ENCODE peak calls at places on chromosomes 5 and 9, in ten cellular contexts. One of them, this sample, is unnamed. For H3K9me3, the result is how much of the 10 kb centered on the place peaks cover.

GRCh38 chr9:121725008-121725795 is 73.8 kb downstream of the DAB2IP start:
- DNase-seq in fibroblast of lung: peak
- DNase-seq in CD8-positive, alpha-beta memory T cell: no peak
- DNase-seq in H9: no peak
- DNase-seq in CD4-positive, alpha-beta memory T cell: no peak
- DNase-seq in A549: no peak
- DNase-seq in IMR-90: peak
- DNase-seq in hepatocyte: peak
- DNase-seq in endothelial cell of umbilical vein: peak
- DNase-seq in stomach: peak
- DNase-seq in this sample: no peak

GRCh38 chr5:140800816-140801493 is at the start of gene PCDHA3:
- DNase-seq in fibroblast of lung: peak
- DNase-seq in CD8-positive, alpha-beta memory T cell: no peak
- DNase-seq in H9: no peak
- DNase-seq in CD4-positive, alpha-beta memory T cell: peak
- DNase-seq in A549: peak
- DNase-seq in IMR-90: peak
- DNase-seq in hepatocyte: no peak
- DNase-seq in endothelial cell of umbilical vein: peak
- DNase-seq in stomach: no peak
- DNase-seq in this sample: no peak

GRCh38 chr5:74212336-74212735 is 428.2 kb downstream of the ENC1 start:
- DNase-seq in fibroblast of lung: peak
- DNase-seq in CD8-positive, alpha-beta memory T cell: no peak
- DNase-seq in H9: peak
- DNase-seq in CD4-positive, alpha-beta memory T cell: no peak
- DNase-seq in A549: peak
- DNase-seq in IMR-90: peak
- DNase-seq in hepatocyte: no peak
- DNase-seq in endothelial cell of umbilical vein: peak
- DNase-seq in stomach: no peak
- DNase-seq in this sample: no peak

GRCh38 chr9:115164511-115164974 is 46.6 kb upstream of the TNC start:
- DNase-seq in fibroblast of lung: peak
- DNase-seq in CD8-positive, alpha-beta memory T cell: no peak
- DNase-seq in H9: peak
- DNase-seq in CD4-positive, alpha-beta memory T cell: no peak
- DNase-seq in A549: no peak
- DNase-seq in IMR-90: peak
- DNase-seq in hepatocyte: peak
- DNase-seq in endothelial cell of umbilical vein: no peak
- DNase-seq in stomach: no peak
- DNase-seq in this sample: peak

GRCh38 chr9:89464991-89465390 is 32.9 kb downstream of the SEMA4D start:
- DNase-seq in fibroblast of lung: no peak
- DNase-seq in CD8-positive, alpha-beta memory T cell: no peak
- DNase-seq in H9: no peak
- DNase-seq in CD4-positive, alpha-beta memory T cell: no peak
- DNase-seq in A549: no peak
- DNase-seq in IMR-90: no peak
- DNase-seq in hepatocyte: no peak
- DNase-seq in endothelial cell of umbilical vein: no peak
- DNase-seq in stomach: no peak
- DNase-seq in this sample: no peak

GRCh38 chr5:65483474-65484346 is 2.0 kb upstream of the ADAMTS6 start:
- DNase-seq in fibroblast of lung: peak
- DNase-seq in CD8-positive, alpha-beta memory T cell: no peak
- DNase-seq in H9: no peak
- DNase-seq in CD4-positive, alpha-beta memory T cell: no peak
- DNase-seq in A549: peak
- DNase-seq in IMR-90: peak
- DNase-seq in hepatocyte: peak
- DNase-seq in endothelial cell of umbilical vein: peak
- DNase-seq in stomach: no peak
- DNase-seq in this sample: no peak

GRCh38 chr9:127519301-127520166 is 68.2 kb downstream of the LRSAM1 start:
- DNase-seq in fibroblast of lung: peak
- DNase-seq in CD8-positive, alpha-beta memory T cell: no peak
- DNase-seq in H9: peak
- DNase-seq in CD4-positive, alpha-beta memory T cell: peak
- DNase-seq in A549: no peak
- DNase-seq in IMR-90: peak
- DNase-seq in hepatocyte: peak
- DNase-seq in endothelial cell of umbilical vein: peak
- DNase-seq in stomach: no peak
- DNase-seq in this sample: peak

GRCh38 chr5:115450741-115451140 is 93.8 kb downstream of the FEM1C start:
- DNase-seq in fibroblast of lung: peak
- DNase-seq in CD8-positive, alpha-beta memory T cell: no peak
- DNase-seq in H9: no peak
- DNase-seq in CD4-positive, alpha-beta memory T cell: no peak
- DNase-seq in A549: no peak
- DNase-seq in IMR-90: peak
- DNase-seq in hepatocyte: no peak
- DNase-seq in endothelial cell of umbilical vein: no peak
- DNase-seq in stomach: no peak
- DNase-seq in this sample: peak

GRCh38 chr5:152864993-152865392 is 459.9 kb upstream of the NMUR2 start:
- DNase-seq in fibroblast of lung: no peak
- DNase-seq in CD8-positive, alpha-beta memory T cell: no peak
- DNase-seq in H9: no peak
- DNase-seq in CD4-positive, alpha-beta memory T cell: no peak
- DNase-seq in A549: no peak
- DNase-seq in IMR-90: no peak
- DNase-seq in hepatocyte: peak
- DNase-seq in endothelial cell of umbilical vein: no peak
- DNase-seq in stomach: no peak
- DNase-seq in this sample: no peak

GRCh38 chr5:160291467-160291866 is 20.9 kb downstream of the CCNJL start:
- DNase-seq in fibroblast of lung: no peak
- DNase-seq in CD8-positive, alpha-beta memory T cell: no peak
- DNase-seq in H9: no peak
- DNase-seq in CD4-positive, alpha-beta memory T cell: no peak
- DNase-seq in A549: no peak
- DNase-seq in IMR-90: no peak
- DNase-seq in hepatocyte: no peak
- DNase-seq in endothelial cell of umbilical vein: no peak
- DNase-seq in stomach: peak
- DNase-seq in this sample: no peak

GRCh38 chr5:160289721-160290120 is 22.6 kb downstream of the CCNJL start:
- DNase-seq in fibroblast of lung: no peak
- DNase-seq in CD8-positive, alpha-beta memory T cell: no peak
- DNase-seq in H9: peak
- DNase-seq in CD4-positive, alpha-beta memory T cell: no peak
- DNase-seq in A549: no peak
- DNase-seq in IMR-90: no peak
- DNase-seq in hepatocyte: no peak
- DNase-seq in endothelial cell of umbilical vein: no peak
- DNase-seq in stomach: peak
- DNase-seq in this sample: no peak

GRCh38 chr5:160289356-160289651 is 23.1 kb downstream of the CCNJL start:
- DNase-seq in fibroblast of lung: no peak
- DNase-seq in CD8-positive, alpha-beta memory T cell: no peak
- DNase-seq in H9: no peak
- DNase-seq in CD4-positive, alpha-beta memory T cell: no peak
- DNase-seq in A549: no peak
- DNase-seq in IMR-90: no peak
- DNase-seq in hepatocyte: no peak
- DNase-seq in endothelial cell of umbilical vein: peak
- DNase-seq in stomach: no peak
- DNase-seq in this sample: no peak

GRCh38 chr5:160293386-160293785 is 19.0 kb downstream of the CCNJL start:
- DNase-seq in fibroblast of lung: no peak
- DNase-seq in CD8-positive, alpha-beta memory T cell: no peak
- DNase-seq in H9: no peak
- DNase-seq in CD4-positive, alpha-beta memory T cell: no peak
- DNase-seq in A549: no peak
- DNase-seq in IMR-90: no peak
- DNase-seq in hepatocyte: no peak
- DNase-seq in endothelial cell of umbilical vein: no peak
- DNase-seq in stomach: peak
- DNase-seq in this sample: no peak

DNA sequence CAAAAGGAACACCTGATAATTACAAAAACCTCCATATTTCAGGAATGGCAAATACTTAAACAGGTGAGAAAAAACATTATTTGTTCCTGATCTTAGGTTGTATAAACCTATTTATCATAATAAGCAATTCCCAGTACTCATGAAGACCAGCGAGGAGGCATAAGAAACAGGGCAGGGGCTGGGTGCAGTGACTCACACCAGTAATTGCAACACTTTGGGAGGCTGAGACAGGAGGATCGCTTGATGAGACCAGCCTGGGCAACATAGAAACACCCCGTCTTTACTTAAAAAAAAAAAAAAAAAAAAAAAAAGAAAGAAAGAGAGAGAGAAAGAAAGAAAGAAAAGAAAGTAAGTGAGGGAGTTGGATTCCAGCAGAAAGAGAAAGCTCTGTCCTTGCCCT is 21.6 kb downstream of the CCNJL start:
- DNase-seq in fibroblast of lung: no peak
- DNase-seq in CD8-positive, alpha-beta memory T cell: no peak
- DNase-seq in H9: no peak
- DNase-seq in CD4-positive, alpha-beta memory T cell: no peak
- DNase-seq in A549: no peak
- DNase-seq in IMR-90: no peak
- DNase-seq in hepatocyte: no peak
- DNase-seq in endothelial cell of umbilical vein: no peak
- DNase-seq in stomach: no peak
- DNase-seq in this sample: no peak
- H3K27ac ChIP-seq in fibroblast of lung: no peak
- H3K27ac ChIP-seq in CD8-positive, alpha-beta memory T cell: no peak
- H3K27ac ChIP-seq in H9: no peak
- H3K27ac ChIP-seq in CD4-positive, alpha-beta memory T cell: no peak
- H3K27ac ChIP-seq in A549: no peak
- H3K27ac ChIP-seq in IMR-90: no peak
- H3K27ac ChIP-seq in hepatocyte: no peak
- H3K27ac ChIP-seq in endothelial cell of umbilical vein: no peak
- H3K27ac ChIP-seq in stomach: no peak
- H3K27ac ChIP-seq in this sample: no peak

DNA sequence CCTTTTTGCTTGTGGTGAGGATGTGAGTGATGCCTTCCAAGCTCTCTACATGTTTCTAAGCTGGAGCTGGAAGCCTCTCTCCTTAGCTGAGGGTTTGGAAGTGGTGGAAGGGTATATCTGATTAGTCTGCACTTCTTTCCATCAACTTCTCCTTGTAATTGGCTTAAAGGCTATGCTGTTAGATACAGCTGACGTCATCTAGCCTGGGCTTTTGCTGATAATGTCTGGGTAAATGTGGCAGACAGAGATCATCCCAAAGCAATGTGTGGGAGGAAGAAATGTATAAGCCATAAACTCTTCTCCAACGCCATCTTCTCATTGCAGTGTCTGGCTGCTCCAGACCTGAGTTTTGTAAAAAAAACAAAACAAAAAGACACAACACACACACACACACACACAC is 29.3 kb downstream of the ZNF354C start:
- DNase-seq in fibroblast of lung: no peak
- DNase-seq in CD8-positive, alpha-beta memory T cell: no peak
- DNase-seq in H9: no peak
- DNase-seq in CD4-positive, alpha-beta memory T cell: no peak
- DNase-seq in A549: no peak
- DNase-seq in IMR-90: no peak
- DNase-seq in hepatocyte: no peak
- DNase-seq in endothelial cell of umbilical vein: no peak
- DNase-seq in stomach: no peak
- DNase-seq in this sample: no peak
- H3K9me3 ChIP-seq in fibroblast of lung: under half
- H3K9me3 ChIP-seq in CD8-positive, alpha-beta memory T cell: under half
- H3K9me3 ChIP-seq in H9: half or more
- H3K9me3 ChIP-seq in CD4-positive, alpha-beta memory T cell: half or more
- H3K9me3 ChIP-seq in A549: under half
- H3K9me3 ChIP-seq in IMR-90: under half
- H3K9me3 ChIP-seq in hepatocyte: half or more
- H3K9me3 ChIP-seq in endothelial cell of umbilical vein: under half
- H3K9me3 ChIP-seq in stomach: half or more
- H3K9me3 ChIP-seq in this sample: under half

GRCh38 chr5:160312960-160313734 is 783 bp upstream of the CCNJL start:
- DNase-seq in fibroblast of lung: no peak
- DNase-seq in CD8-positive, alpha-beta memory T cell: no peak
- DNase-seq in H9: no peak
- DNase-seq in CD4-positive, alpha-beta memory T cell: no peak
- DNase-seq in A549: no peak
- DNase-seq in IMR-90: no peak
- DNase-seq in hepatocyte: no peak
- DNase-seq in endothelial cell of umbilical vein: no peak
- DNase-seq in stomach: no peak
- DNase-seq in this sample: no peak
- H3K27ac ChIP-seq in fibroblast of lung: no peak
- H3K27ac ChIP-seq in CD8-positive, alpha-beta memory T cell: no peak
- H3K27ac ChIP-seq in H9: peak
- H3K27ac ChIP-seq in CD4-positive, alpha-beta memory T cell: no peak
- H3K27ac ChIP-seq in A549: peak
- H3K27ac ChIP-seq in IMR-90: no peak
- H3K27ac ChIP-seq in hepatocyte: peak
- H3K27ac ChIP-seq in endothelial cell of umbilical vein: no peak
- H3K27ac ChIP-seq in stomach: peak
- H3K27ac ChIP-seq in this sample: no peak

DNA sequence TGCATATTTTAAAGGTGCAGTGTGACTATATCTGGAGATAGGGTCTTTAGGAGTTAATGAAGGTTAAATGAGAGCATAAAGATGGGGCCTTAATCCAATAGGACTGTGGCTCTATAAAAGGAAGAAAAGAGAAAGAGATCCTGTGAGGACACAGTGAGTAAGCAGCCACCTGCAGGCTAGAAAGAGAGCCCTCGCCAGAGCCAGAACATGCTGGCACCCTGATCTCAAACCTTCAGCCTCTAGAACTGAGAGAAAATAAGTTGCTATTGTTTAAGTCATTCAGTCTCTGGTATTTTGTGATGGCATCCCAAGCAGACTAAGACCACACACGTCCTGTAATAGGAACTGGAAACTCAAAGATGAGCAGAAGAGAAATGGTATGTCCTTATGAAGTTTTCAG is 41.0 kb downstream of the RNF180 start:
- DNase-seq in fibroblast of lung: no peak
- DNase-seq in CD8-positive, alpha-beta memory T cell: no peak
- DNase-seq in H9: peak
- DNase-seq in CD4-positive, alpha-beta memory T cell: no peak
- DNase-seq in A549: no peak
- DNase-seq in IMR-90: no peak
- DNase-seq in hepatocyte: no peak
- DNase-seq in endothelial cell of umbilical vein: no peak
- DNase-seq in stomach: no peak
- DNase-seq in this sample: no peak
- H3K9me3 ChIP-seq in fibroblast of lung: under half
- H3K9me3 ChIP-seq in CD8-positive, alpha-beta memory T cell: under half
- H3K9me3 ChIP-seq in H9: under half
- H3K9me3 ChIP-seq in CD4-positive, alpha-beta memory T cell: under half
- H3K9me3 ChIP-seq in A549: under half
- H3K9me3 ChIP-seq in IMR-90: under half
- H3K9me3 ChIP-seq in hepatocyte: under half
- H3K9me3 ChIP-seq in endothelial cell of umbilical vein: under half
- H3K9me3 ChIP-seq in stomach: under half
- H3K9me3 ChIP-seq in this sample: under half